ENCODE peak calls at places on chromosomes 11 and 22, in four cellular contexts. Y, K, L and V are unnamed samples.

GRCh38 chr11:110467556-110467955 is 37.8 kb downstream of the FDX1 start:
- DNase-seq in Y (peak; percentile 7), K (no peak), L (no peak), V (no peak)

GRCh38 chr11:77424639-77425038 is 49.3 kb downstream of the PAK1 start:
- DNase-seq in Y (no peak), K (peak; percentile 32), L (no peak), V (no peak)

GRCh38 chr22:40178417-40179409 is 988 bp downstream of the TNRC6B start:
- DNase-seq in Y (peak; percentile 31), K (no peak), L (no peak), V (no peak)

GRCh38 chr11:65861533-65862183 is 1.4 kb downstream of the MUS81 start:
- DNase-seq in Y (no peak), K (no peak), L (no peak), V (no peak)

GRCh38 chr11:31874631-31875191 is 63.6 kb upstream of the PAX6 start:
- DNase-seq in Y (no peak), K (no peak), L (no peak), V (no peak)

GRCh38 chr11:76660533-76661305 is 9.8 kb downstream of the LRRC32 start:
- DNase-seq in Y (no peak), K (no peak), L (no peak), V (no peak)

GRCh38 chr11:73520358-73521061 is 77.4 kb downstream of the FAM168A start:
- DNase-seq in Y (no peak), K (no peak), L (no peak), V (no peak)

GRCh38 chr22:48316245-48316875 is 1511.3 kb downstream of the BRD1 start:
- DNase-seq in Y (no peak), K (no peak), L (no peak), V (no peak)

GRCh38 chr11:105033781-105034180 is 1.2 kb downstream of the CASP1 start:
- DNase-seq in Y (no peak), K (no peak), L (no peak), V (no peak)

GRCh38 chr22:43446037-43446803 is 34.4 kb downstream of the MPPED1 start:
- DNase-seq in Y (no peak), K (no peak), L (no peak), V (peak; percentile 17)

GRCh38 chr11:7186190-7186589 is 65.5 kb upstream of the SYT9 start:
- DNase-seq in Y (no peak), K (no peak), L (no peak), V (no peak)

GRCh38 chr11:12723410-12724297 is 49.4 kb downstream of the TEAD1 start:
- DNase-seq in Y (peak; percentile 73), K (no peak), L (peak; percentile 79), V (no peak)

GRCh38 chr11:85685131-85685819 is 720 bp downstream of the CCDC89 start:
- DNase-seq in Y (no peak), K (no peak), L (no peak), V (no peak)

GRCh38 chr22:37462983-37463382 is 23.2 kb downstream of the MFNG start:
- DNase-seq in Y (peak; percentile 28), K (no peak), L (no peak), V (no peak)

GRCh38 chr11:76314741-76315090 is 66.2 kb downstream of the THAP12 start:
- DNase-seq in Y (no peak), K (no peak), L (no peak), V (no peak)

GRCh38 chr11:120441592-120441991 is 70.0 kb upstream of the GRIK4 start:
- DNase-seq in Y (no peak), K (no peak), L (no peak), V (no peak)

GRCh38 chr11:15819679-15820286 is 536.6 kb downstream of the SOX6 start:
- DNase-seq in Y (peak; percentile 46), K (peak; percentile 59), L (peak; percentile 29), V (peak; percentile 27)

GRCh38 chr22:26330971-26331625 is 98.0 kb upstream of the ASPHD2 start:
- DNase-seq in Y (peak; percentile 54), K (peak; percentile 81), L (peak; percentile 63), V (peak; percentile 51)

GRCh38 chr22:19847345-19847632 is 7.4 kb downstream of the GNB1L start:
- DNase-seq in Y (no peak), K (peak; percentile 38), L (no peak), V (no peak)

GRCh38 chr22:19850482-19851109 is 4.1 kb downstream of the GNB1L start:
- DNase-seq in Y (no peak), K (no peak), L (no peak), V (no peak)

GRCh38 chr22:19846620-19847344 is 7.9 kb downstream of the GNB1L start:
- DNase-seq in Y (no peak), K (peak; percentile 50), L (no peak), V (no peak)

GRCh38 chr22:19849800-19850481 is 4.7 kb downstream of the GNB1L start:
- DNase-seq in Y (no peak), K (no peak), L (peak; percentile 46), V (no peak)

DNA sequence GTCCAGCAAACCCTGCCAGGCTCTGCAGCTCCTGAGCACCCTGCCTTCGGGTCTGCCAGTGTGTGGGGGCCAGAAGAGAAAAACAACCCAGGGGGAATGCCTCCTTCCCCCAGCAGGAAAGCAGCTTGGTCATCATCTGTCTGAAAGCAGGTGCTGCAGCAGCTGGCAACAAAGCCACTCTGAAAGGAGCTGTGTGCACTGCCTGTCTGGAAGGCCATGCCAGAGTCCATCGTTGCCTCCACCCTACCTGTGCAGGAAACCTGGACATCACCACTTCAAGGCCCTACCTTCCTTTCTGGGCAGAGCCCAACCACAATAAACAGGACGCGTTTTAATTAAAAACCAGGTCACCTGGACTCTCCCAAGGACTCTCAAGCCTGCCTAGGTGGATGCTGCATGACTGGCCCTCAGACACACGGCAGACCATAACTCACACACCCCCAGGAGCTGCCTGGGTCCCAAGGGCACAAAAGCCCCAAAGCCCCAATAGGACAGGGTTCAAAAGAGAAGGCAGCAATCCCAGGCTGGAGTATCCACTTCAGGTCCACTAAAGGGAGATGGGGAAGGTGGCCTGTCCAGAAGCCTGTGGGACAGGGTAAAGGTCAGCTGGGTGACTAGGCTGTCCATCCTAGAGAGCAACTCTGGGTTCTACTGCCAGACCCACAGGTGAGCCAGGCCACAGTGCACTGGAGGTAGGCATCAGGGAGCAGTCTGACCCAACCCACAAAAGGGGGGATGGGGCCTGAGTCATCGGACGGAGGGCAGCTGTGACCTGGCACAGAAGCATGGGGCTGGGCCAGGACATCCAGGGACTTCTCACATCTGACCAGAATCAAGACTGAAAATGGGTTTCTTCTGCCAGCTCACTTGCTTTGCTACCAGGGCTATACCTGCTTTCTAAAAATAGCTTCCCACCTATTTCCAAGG is 6.1 kb downstream of the GNB1L start:
- DNase-seq in Y (no peak), K (no peak), L (peak; percentile 32), V (no peak)
- TF ChIP-seq POLR2AphosphoS5 in Y (no peak), K (no peak), L (peak; percentile 65), V (peak; percentile 64)

DNA sequence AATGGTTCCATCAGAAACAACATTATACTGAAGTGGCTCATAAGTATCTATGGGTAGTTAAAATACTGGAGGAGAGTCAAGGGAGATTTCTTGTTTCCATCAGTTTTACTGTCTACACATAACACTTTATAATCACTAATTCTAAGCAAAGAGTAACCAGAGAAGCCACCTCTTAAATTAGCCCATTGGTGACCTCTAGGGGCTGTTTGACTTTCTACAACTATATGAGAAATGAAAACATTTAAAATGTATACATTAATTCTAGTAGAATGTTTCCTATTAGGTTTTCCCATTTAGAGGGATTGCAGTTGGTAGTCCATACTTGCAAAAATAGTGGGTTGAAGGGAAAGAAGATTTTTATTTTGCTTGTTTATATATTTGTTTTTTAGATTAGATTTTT is 504.3 kb downstream of the FAM181B start:
- DNase-seq in Y (peak; percentile 12), K (no peak), L (no peak), V (no peak)
- TF ChIP-seq CTCF in Y (peak; percentile 38), K (no peak), L (peak; percentile 10), V (peak; percentile 45)

DNA sequence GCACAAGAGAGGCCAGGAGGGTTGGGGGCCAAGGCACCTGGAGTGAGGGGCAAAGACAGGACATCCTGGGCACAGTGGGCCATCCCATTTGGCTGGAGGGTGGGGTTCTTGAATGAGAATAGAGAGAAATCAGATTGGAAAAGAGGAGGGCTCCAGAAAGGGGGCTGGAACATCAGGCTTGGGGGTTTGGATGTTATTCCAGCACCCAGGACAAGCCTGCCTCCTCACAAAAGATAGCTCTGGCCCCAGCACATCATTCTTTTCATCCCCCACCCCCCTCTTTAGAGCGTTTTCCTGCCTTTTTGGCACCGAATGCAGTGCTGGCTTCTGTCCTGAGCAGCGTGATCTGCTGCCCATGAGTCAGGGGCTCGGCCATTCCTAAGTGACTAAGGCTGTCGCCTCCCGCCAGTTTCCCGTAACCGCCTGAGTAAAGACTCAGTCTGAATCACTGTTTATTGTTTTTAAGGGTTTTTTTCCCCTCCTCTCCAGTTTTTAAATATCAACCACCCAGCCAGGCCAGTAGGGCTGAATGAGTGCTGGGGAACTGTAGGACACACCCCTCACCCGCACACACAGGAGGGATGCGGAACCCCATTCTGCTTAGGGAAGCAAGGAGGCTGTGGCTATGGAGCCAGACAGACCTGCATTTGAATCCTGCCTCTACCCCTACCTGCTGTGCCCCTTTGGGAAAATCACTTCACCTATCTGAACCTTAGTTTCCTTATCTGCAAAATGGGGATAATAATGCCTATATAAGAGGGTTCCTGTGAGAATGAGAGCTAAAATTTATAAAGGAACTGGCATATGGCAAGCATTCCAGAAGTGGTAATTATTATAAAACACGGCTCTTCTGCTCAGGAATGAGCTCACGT is 32.4 kb upstream of the NAV2 start:
- DNase-seq in Y (no peak), K (no peak), L (peak; percentile 75), V (peak; percentile 86)
- TF ChIP-seq TCF7L2 in Y (no peak), K (no peak), L (no peak), V (no peak)

DNA sequence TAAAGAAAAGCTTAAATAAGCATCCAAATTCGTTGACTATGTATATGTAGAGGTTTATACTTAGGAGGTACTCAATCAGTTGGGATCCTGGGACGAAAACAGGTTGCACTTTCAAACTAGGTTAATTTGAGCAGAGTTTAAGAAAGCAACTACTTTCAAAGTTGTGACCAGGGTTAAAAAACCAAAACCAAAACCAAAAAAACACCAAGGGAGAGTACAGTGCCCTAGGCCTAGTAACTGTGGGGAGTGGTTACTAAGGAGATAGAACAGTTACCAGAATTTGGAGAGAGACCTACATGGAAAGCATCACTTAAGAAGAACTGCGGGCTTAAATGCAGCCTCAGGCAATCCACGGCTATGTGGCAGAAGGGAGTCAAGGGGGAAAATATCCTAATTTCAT is 148.3 kb downstream of the JRKL start:
- DNase-seq in Y (no peak), K (no peak), L (no peak), V (no peak)
- TF ChIP-seq POLR2AphosphoS5 in Y (no peak), K (no peak), L (no peak), V (no peak)